ENCODE peak calls at places on chromosome 6, in ten cellular contexts. F, W, S, L, D, T, A, C, J and U are unnamed samples.

GRCh38 chr6:26195376-26195923 is 108.2 kb downstream of the HFE start:
- DNase-seq in F (peak), D (peak), T (peak), C (peak), J (peak), S (peak), L (peak), A (peak), W (peak), U (peak)

GRCh38 chr6:30167101-30167500 is 3.8 kb downstream of the TRIM15 start:
- DNase-seq in S (no peak), L (no peak), W (no peak), C (no peak), A (no peak), T (no peak), D (no peak), F (no peak), J (no peak), U (no peak)

GRCh38 chr6:124962617-124963415 is 579 bp downstream of the RNF217 start:
- DNase-seq in C (peak), J (no peak), W (peak), T (no peak), L (no peak), S (peak), D (peak), F (peak), A (peak), U (no peak)

GRCh38 chr6:71383891-71384489 is 95.4 kb downstream of the OGFRL1 start:
- DNase-seq in W (peak), F (no peak), L (peak), C (peak), A (no peak), D (peak), T (no peak), S (peak), J (no peak), U (no peak)

GRCh38 chr6:88134575-88134974 is 31.6 kb downstream of the CNR1 start:
- DNase-seq in C (no peak), T (no peak), F (no peak), L (no peak), S (no peak), J (no peak), W (no peak), D (no peak), A (no peak), U (no peak)

GRCh38 chr6:69022991-69023390 is 387.9 kb downstream of the ADGRB3 start:
- DNase-seq in C (no peak), A (peak), W (no peak), L (no peak), T (no peak), F (no peak), J (peak), S (peak), D (peak), U (no peak)

GRCh38 chr6:149233056-149233715 is 84.3 kb upstream of the TAB2 start:
- DNase-seq in S (peak), W (no peak), J (peak), F (no peak), L (peak), D (peak), T (peak), A (peak), C (no peak), U (no peak)

GRCh38 chr6:41199427-41200246 is 1.3 kb downstream of the TREML2 start:
- DNase-seq in W (no peak), S (no peak), D (no peak), L (no peak), A (no peak), J (no peak), C (no peak), T (no peak), F (no peak), U (peak)

GRCh38 chr6:35161265-35161664 is 20.1 kb upstream of the TCP11 start:
- DNase-seq in T (no peak), A (no peak), J (no peak), C (no peak), D (no peak), W (peak), L (no peak), F (no peak), S (no peak), U (no peak)

GRCh38 chr6:1317302-1317815 is 5.5 kb downstream of the FOXQ1 start:
- DNase-seq in A (peak), T (no peak), W (no peak), C (no peak), F (no peak), D (no peak), J (no peak), L (no peak), S (no peak), U (no peak)

GRCh38 chr6:35764238-35764896 is 12.0 kb upstream of the CLPSL2 start:
- DNase-seq in W (no peak), D (no peak), T (no peak), A (peak), C (peak), S (no peak), J (no peak), F (no peak), L (no peak), U (no peak)

GRCh38 chr6:101226677-101227135 is 166.8 kb upstream of the GRIK2 start:
- DNase-seq in D (peak), L (peak), T (peak), C (peak), F (no peak), S (peak), A (no peak), J (no peak), W (peak), U (no peak)

GRCh38 chr6:142833054-142833453 is 111.9 kb downstream of the HIVEP2 start:
- DNase-seq in A (no peak), W (no peak), T (no peak), F (peak), D (peak), C (no peak), L (peak), S (peak), J (peak), U (no peak)

GRCh38 chr6:117513174-117513573 is 30.7 kb downstream of the DCBLD1 start:
- DNase-seq in S (no peak), J (no peak), T (no peak), L (no peak), D (no peak), W (no peak), F (no peak), A (no peak), C (no peak), U (no peak)

GRCh38 chr6:32085759-32086458 is 23.2 kb downstream of the TNXB start:
- DNase-seq in S (no peak), T (no peak), J (no peak), C (no peak), D (no peak), L (no peak), A (no peak), W (no peak), F (no peak), U (no peak)

GRCh38 chr6:106702451-106703110 is 73.2 kb downstream of the QRSL1 start:
- DNase-seq in L (no peak), T (no peak), A (no peak), C (no peak), S (no peak), D (no peak), F (no peak), W (no peak), J (no peak), U (peak)

GRCh38 chr6:15770347-15771143 is 107.7 kb upstream of the DTNBP1 start:
- DNase-seq in T (no peak), F (no peak), W (no peak), D (no peak), A (no peak), J (no peak), C (no peak), S (no peak), L (no peak), U (peak)

GRCh38 chr6:128208851-128209580 is 308.2 kb upstream of the THEMIS start:
- DNase-seq in S (peak), A (no peak), T (no peak), C (no peak), W (no peak), D (peak), F (no peak), J (peak), L (peak), U (no peak)

GRCh38 chr6:6368684-6369052 is 48.2 kb upstream of the F13A1 start:
- DNase-seq in T (no peak), W (no peak), F (no peak), D (no peak), L (no peak), A (no peak), C (no peak), J (no peak), S (no peak), U (no peak)

GRCh38 chr6:91822581-91822980 is 1235.7 kb upstream of the MAP3K7 start:
- DNase-seq in A (no peak), T (no peak), F (no peak), W (no peak), C (no peak), L (no peak), S (no peak), J (peak), D (no peak), U (no peak)

GRCh38 chr6:125839471-125839870 is 48.7 kb downstream of the NCOA7 start:
- DNase-seq in F (no peak), C (no peak), W (no peak), J (no peak), D (peak), A (no peak), L (peak), S (no peak), T (no peak), U (no peak)

GRCh38 chr6:118551063-118551672 is 3.1 kb downstream of the PLN start:
- DNase-seq in F (no peak), A (peak), J (peak), S (peak), L (peak), D (peak), C (no peak), T (peak), W (peak), U (no peak)

GRCh38 chr6:108715832-108716231 is 132.4 kb upstream of the ARMC2 start:
- DNase-seq in A (no peak), F (no peak), T (no peak), D (peak), L (no peak), S (no peak), W (no peak), J (no peak), C (no peak), U (no peak)

GRCh38 chr6:139863356-139863755 is 488.9 kb upstream of the CITED2 start:
- DNase-seq in A (no peak), T (no peak), C (no peak), W (no peak), D (peak), L (no peak), F (no peak), S (peak), J (no peak), U (no peak)

GRCh38 chr6:47334334-47334733 is 24.6 kb upstream of the TNFRSF21 start:
- DNase-seq in W (no peak), J (no peak), C (no peak), F (no peak), S (no peak), D (no peak), L (no peak), T (no peak), A (no peak), U (no peak)

GRCh38 chr6:44561832-44562496 is 174.5 kb downstream of the CDC5L start:
- DNase-seq in D (no peak), L (no peak), W (no peak), T (no peak), A (no peak), J (no peak), S (no peak), C (no peak), F (peak), U (no peak)

GRCh38 chr6:105838156-105838555 is 248.0 kb upstream of the PRDM1 start:
- DNase-seq in T (peak), J (no peak), C (no peak), F (no peak), D (no peak), S (no peak), W (no peak), L (no peak), A (no peak), U (no peak)

GRCh38 chr6:13012977-13013680 is 296.6 kb downstream of the PHACTR1 start:
- DNase-seq in J (no peak), W (no peak), C (peak), D (peak), F (peak), A (no peak), S (no peak), T (no peak), L (no peak), U (no peak)

GRCh38 chr6:170524188-170524535 is 28.9 kb downstream of the PSMB1 start:
- DNase-seq in A (no peak), T (no peak), F (no peak), C (no peak), J (no peak), D (no peak), W (no peak), L (no peak), S (no peak), U (no peak)

GRCh38 chr6:107823047-107823557 is 1.0 kb downstream of the SCML4 start:
- DNase-seq in F (no peak), A (no peak), J (no peak), L (no peak), S (no peak), D (no peak), C (no peak), W (no peak), T (no peak), U (no peak)

GRCh38 chr6:166046232-166046631 is 121.4 kb downstream of the TBXT start:
- DNase-seq in W (no peak), A (no peak), C (no peak), L (peak), D (peak), T (no peak), F (no peak), J (peak), S (peak), U (no peak)

GRCh38 chr6:135129139-135129867 is 51.8 kb upstream of the MYB start:
- DNase-seq in L (no peak), D (no peak), C (no peak), T (no peak), F (no peak), S (no peak), A (no peak), W (no peak), J (no peak), U (no peak)